ENCODE peak calls at places on chromosome 19, in seven cellular contexts. Z is right cardiac atrium, D is AG04450, V is ascending aorta, X is fibroblast of lung, N is OCI-LY7, L is transverse colon. S is an unnamed sample.

GRCh38 chr19:5627395-5627904 is 4.6 kb downstream of the SAFB start:
- DNase-seq in D (no peak), V (peak), N (peak), X (peak), Z (peak), L (peak), S (peak)

GRCh38 chr19:35225951-35226350 is 2.6 kb downstream of the FAM187B start:
- DNase-seq in X (no peak), V (no peak), D (no peak), N (no peak), L (no peak), Z (no peak), S (no peak)

GRCh38 chr19:58409010-58409790 is 751 bp downstream of the ZNF584 start:
- DNase-seq in Z (peak), N (no peak), L (no peak), V (no peak), D (no peak), X (no peak), S (no peak)

GRCh38 chr19:10863107-10863700 is 8.1 kb upstream of the CARM1 start:
- DNase-seq in N (no peak), X (peak), V (peak), Z (peak), L (no peak), D (no peak), S (no peak)

GRCh38 chr19:35266904-35267817 is 1.6 kb upstream of the USF2 start:
- DNase-seq in Z (peak), N (peak), X (no peak), V (no peak), L (peak), D (no peak), S (peak)

GRCh38 chr19:14089412-14089661 is 1.2 kb downstream of the SAMD1 start:
- DNase-seq in X (peak), D (no peak), N (peak), V (no peak), L (no peak), Z (no peak), S (no peak)

GRCh38 chr19:16883518-16883917 is 5.3 kb upstream of the F2RL3 start:
- DNase-seq in D (no peak), X (no peak), N (no peak), V (no peak), L (no peak), Z (no peak), S (no peak)

GRCh38 chr19:10086904-10087256 is 763 bp downstream of the SHFL start:
- DNase-seq in N (no peak), D (no peak), Z (peak), X (no peak), V (no peak), L (no peak), S (no peak)

GRCh38 chr19:18304194-18304495 is 18.7 kb downstream of the LSM4 start:
- DNase-seq in X (no peak), N (peak), Z (no peak), L (no peak), V (no peak), D (no peak), S (peak)

GRCh38 chr19:51317381-51317780 is 5.9 kb downstream of the IGLON5 start:
- DNase-seq in Z (no peak), D (no peak), N (no peak), X (no peak), V (no peak), L (no peak), S (no peak)

GRCh38 chr19:6095760-6096159 is 14.5 kb downstream of the RFX2 start:
- DNase-seq in Z (no peak), D (no peak), X (no peak), L (no peak), N (no peak), V (no peak), S (no peak)

GRCh38 chr19:16496613-16496983 is 404 bp downstream of the C19orf44 start:
- DNase-seq in Z (peak), X (peak), L (peak), V (no peak), N (peak), D (no peak), S (peak)

GRCh38 chr19:38470788-38471480 is 37.4 kb downstream of the RYR1 start:
- DNase-seq in X (no peak), Z (no peak), L (no peak), V (no peak), D (no peak), N (no peak), S (no peak)

GRCh38 chr19:41619018-41619571 is 7.8 kb downstream of the CEACAM4 start:
- DNase-seq in N (no peak), D (no peak), V (no peak), X (no peak), Z (no peak), L (no peak), S (no peak)

GRCh38 chr19:2625434-2625833 is 77.1 kb downstream of the GNG7 start:
- DNase-seq in D (no peak), X (no peak), N (no peak), V (no peak), Z (no peak), L (peak), S (peak)

GRCh38 chr19:2629491-2630351 is 72.8 kb downstream of the GNG7 start:
- DNase-seq in V (no peak), Z (no peak), N (no peak), X (no peak), D (no peak), L (no peak), S (no peak)

GRCh38 chr19:2628597-2628996 is 73.9 kb downstream of the GNG7 start:
- DNase-seq in L (no peak), X (no peak), Z (no peak), D (no peak), V (no peak), N (no peak), S (no peak)

GRCh38 chr19:2627319-2627829 is 75.1 kb downstream of the GNG7 start:
- DNase-seq in X (peak), L (peak), D (peak), Z (peak), N (peak), V (peak), S (peak)

DNA sequence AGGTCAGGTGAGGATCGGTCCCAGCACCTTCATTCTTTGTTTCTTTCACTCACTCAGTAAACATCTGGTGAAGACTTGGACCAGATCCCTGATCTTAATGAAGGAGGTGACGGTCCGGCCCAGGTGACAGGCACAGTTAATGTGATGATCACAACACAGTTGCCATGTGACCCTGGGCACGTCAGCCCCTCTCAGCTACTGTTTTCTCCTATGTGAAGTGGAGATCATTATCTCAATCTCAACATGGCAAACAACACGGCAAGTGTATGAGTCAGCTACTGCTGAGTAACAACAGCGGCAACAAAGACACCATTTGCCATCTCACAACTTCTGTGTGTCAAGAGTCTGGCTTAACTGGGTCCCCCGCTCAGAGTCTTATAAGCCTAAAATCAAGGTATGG is 74.6 kb downstream of the GNG7 start:
- DNase-seq in V (no peak), X (peak), Z (no peak), L (no peak), D (no peak), N (no peak), S (no peak)
- H3K27ac ChIP-seq in V (peak), X (peak), Z (peak), L (peak), D (peak), N (peak), S (peak)

GRCh38 chr19:543912-544608 is at the start of gene GZMM:
- DNase-seq in N (no peak), L (peak), D (no peak), Z (no peak), X (no peak), V (no peak), S (no peak)
- H3K4me3 ChIP-seq in N (no peak), L (no peak), D (no peak), Z (no peak), X (no peak), V (no peak), S (no peak)

GRCh38 chr19:46954502-46955004 is 65.1 kb upstream of the NPAS1 start:
- DNase-seq in D (no peak), X (no peak), V (no peak), Z (no peak), L (no peak), N (no peak), S (no peak)
- H3K27ac ChIP-seq in D (no peak), X (no peak), V (peak), Z (no peak), L (peak), N (no peak), S (peak)

GRCh38 chr19:45817010-45817724 is 2.1 kb upstream of the RSPH6A start:
- DNase-seq in Z (peak), X (peak), V (peak), D (peak), L (peak), N (peak), S (peak)
- H3K4me3 ChIP-seq in Z (no peak), X (no peak), V (no peak), D (no peak), L (no peak), N (no peak), S (no peak)

GRCh38 chr19:46815833-46816627 is 27.6 kb upstream of the SLC1A5 start:
- DNase-seq in L (no peak), Z (no peak), X (no peak), N (no peak), D (no peak), V (no peak), S (no peak)

GRCh38 chr19:46818812-46819211 is 30.4 kb upstream of the SLC1A5 start:
- DNase-seq in L (no peak), V (no peak), D (no peak), X (peak), N (peak), Z (no peak), S (no peak)

GRCh38 chr19:46809534-46810272 is 21.3 kb upstream of the SLC1A5 start:
- DNase-seq in X (no peak), D (no peak), Z (no peak), V (no peak), L (no peak), N (no peak), S (no peak)

GRCh38 chr19:46813570-46814358 is 25.4 kb upstream of the SLC1A5 start:
- DNase-seq in N (no peak), D (no peak), X (peak), L (peak), Z (peak), V (no peak), S (peak)

GRCh38 chr19:46812898-46813569 is 24.6 kb upstream of the SLC1A5 start:
- DNase-seq in D (no peak), N (no peak), X (no peak), V (no peak), L (no peak), Z (peak), S (peak)
- H3K27ac ChIP-seq in D (no peak), N (no peak), X (no peak), V (peak), L (no peak), Z (no peak), S (peak)

GRCh38 chr19:40519352-40520322 is 52.8 kb downstream of the SPTBN4 start:
- DNase-seq in L (no peak), D (no peak), Z (no peak), X (peak), N (no peak), V (no peak), S (no peak)
- H3K4me3 ChIP-seq in L (no peak), D (no peak), Z (no peak), X (no peak), N (no peak), V (no peak), S (peak)

GRCh38 chr19:8001651-8001994 is 3.8 kb downstream of the ELAVL1 start:
- DNase-seq in L (no peak), X (no peak), N (no peak), D (no peak), Z (no peak), V (no peak), S (no peak)
- H3K27ac ChIP-seq in L (peak), X (peak), N (no peak), D (no peak), Z (peak), V (no peak), S (peak)

DNA sequence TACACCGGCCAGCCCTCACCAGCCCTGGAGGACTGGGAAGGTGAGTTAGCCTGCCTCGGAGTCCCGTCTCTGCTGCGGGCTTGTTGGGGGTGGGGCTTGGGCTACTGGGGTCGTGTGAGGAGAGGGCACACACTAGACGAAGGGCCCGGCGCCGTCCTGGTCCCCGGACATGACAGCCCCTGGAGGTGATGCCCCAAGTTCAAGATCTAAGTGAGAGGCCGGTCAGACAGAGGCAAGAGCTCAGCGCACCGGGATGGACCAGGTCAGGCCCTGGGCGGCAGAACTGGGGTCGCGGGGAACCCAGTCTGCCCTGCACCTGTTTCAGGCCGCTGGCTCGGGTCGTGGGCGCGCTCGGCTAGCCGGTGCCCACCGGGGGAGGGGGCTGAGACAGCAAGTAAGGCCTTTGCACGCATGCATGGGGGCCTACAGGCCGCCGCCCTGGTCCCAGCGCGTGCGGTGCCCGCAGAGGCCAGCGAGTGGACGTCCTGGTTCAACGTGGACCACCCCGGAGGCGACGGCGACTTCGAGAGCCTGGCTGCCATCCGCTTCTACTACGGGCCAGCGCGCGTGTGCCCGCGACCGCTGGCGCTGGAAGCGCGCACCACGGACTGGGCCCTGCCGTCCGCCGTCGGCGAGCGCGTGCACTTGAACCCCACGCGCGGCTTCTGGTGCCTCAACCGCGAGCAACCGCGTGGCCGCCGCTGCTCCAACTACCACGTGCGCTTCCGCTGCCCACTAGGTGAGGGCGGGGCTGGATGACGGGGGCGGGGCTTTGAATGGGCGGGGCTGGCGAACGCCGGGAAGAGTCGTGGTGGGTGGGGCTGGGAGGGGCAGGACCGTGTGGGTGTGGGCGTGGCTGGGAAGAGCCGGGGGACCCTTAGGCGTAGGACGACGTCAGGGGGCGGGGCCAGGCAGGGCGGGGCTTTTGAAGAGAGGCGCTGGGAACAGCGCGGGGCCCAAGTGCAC is 2.0 kb downstream of the CILP2 start:
- DNase-seq in N (peak), Z (peak), D (no peak), X (peak), V (no peak), L (peak), S (peak)
- H3K4me3 ChIP-seq in N (no peak), Z (peak), D (peak), X (no peak), V (peak), L (no peak), S (peak)

S was measured in left ventricle myocardium inferior.